ENCODE peak calls at places on chromosomes 13 and 19, in ten cellular contexts. K, O, D, B, I, A, Z, T, H and G are unnamed samples.

GRCh38 chr19:55082023-55082851 is 6.6 kb downstream of the EPS8L1 start:
- DNase-seq in I (no peak), A (no peak), Z (peak), O (no peak), D (peak), T (no peak), H (peak), K (no peak), B (peak), G (peak)

GRCh38 chr19:44700547-44700946 is 1.6 kb downstream of the CEACAM16 start:
- DNase-seq in O (no peak), H (no peak), T (no peak), B (no peak), I (no peak), K (no peak), Z (no peak), A (no peak), D (no peak), G (no peak)

GRCh38 chr19:58037927-58038687 is 4.3 kb downstream of the ZSCAN1 start:
- DNase-seq in Z (peak), I (no peak), T (no peak), D (no peak), B (no peak), H (no peak), K (no peak), A (no peak), O (no peak), G (no peak)

GRCh38 chr13:62205273-62205672 is 789.6 kb upstream of the PCDH20 start:
- DNase-seq in I (no peak), B (no peak), D (no peak), K (no peak), T (no peak), O (no peak), H (no peak), A (no peak), Z (no peak), G (no peak)

GRCh38 chr13:41418751-41419150 is 38.6 kb upstream of the RGCC start:
- DNase-seq in T (no peak), D (no peak), I (no peak), A (no peak), K (no peak), O (no peak), Z (no peak), B (no peak), H (no peak), G (no peak)

GRCh38 chr19:46859637-46860124 is 1.1 kb upstream of the ARHGAP35 start:
- DNase-seq in D (no peak), I (peak), Z (peak), K (no peak), H (no peak), O (no peak), T (no peak), B (no peak), A (no peak), G (no peak)

GRCh38 chr13:94607056-94607455 is 5.4 kb downstream of the GPR180 start:
- DNase-seq in T (no peak), Z (no peak), A (no peak), I (no peak), B (no peak), D (no peak), O (no peak), K (no peak), H (no peak), G (no peak)

GRCh38 chr13:84399320-84400085 is 517.2 kb upstream of the SLITRK1 start:
- DNase-seq in H (no peak), T (no peak), A (no peak), B (no peak), I (no peak), O (peak), Z (no peak), K (no peak), D (no peak), G (no peak)

GRCh38 chr13:111900390-111901180 is 166.4 kb upstream of the SOX1 start:
- DNase-seq in D (no peak), I (no peak), H (no peak), K (no peak), A (no peak), O (no peak), B (peak), T (no peak), Z (no peak), G (no peak)

GRCh38 chr13:113880651-113881611 is 17.1 kb upstream of the GAS6 start:
- DNase-seq in D (no peak), T (no peak), I (no peak), B (no peak), H (no peak), A (no peak), Z (no peak), O (no peak), K (no peak), G (no peak)

GRCh38 chr13:77860621-77861020 is 58.0 kb downstream of the EDNRB start:
- DNase-seq in D (no peak), A (no peak), B (no peak), Z (peak), H (no peak), T (no peak), I (no peak), K (no peak), O (peak), G (no peak)

GRCh38 chr19:35236638-35237400 is 8.3 kb upstream of the FAM187B start:
- DNase-seq in T (no peak), B (peak), O (no peak), K (no peak), Z (no peak), H (peak), I (no peak), A (no peak), D (no peak), G (peak)

GRCh38 chr19:53945441-53945840 is 17.3 kb upstream of the CACNG8 start:
- DNase-seq in K (no peak), T (no peak), H (no peak), Z (peak), D (no peak), A (no peak), O (no peak), I (no peak), B (no peak), G (no peak)

GRCh38 chr19:35449347-35450043 is 1.4 kb downstream of the FFAR2 start:
- DNase-seq in Z (no peak), D (no peak), I (no peak), A (no peak), O (no peak), T (no peak), H (no peak), K (no peak), B (no peak), G (no peak)

GRCh38 chr19:13537454-13537853 is 31.2 kb upstream of the CACNA1A start:
- DNase-seq in H (no peak), T (no peak), D (no peak), I (no peak), B (no peak), O (peak), A (no peak), Z (no peak), K (no peak), G (no peak)

GRCh38 chr19:16821081-16821480 is 8.1 kb upstream of the SIN3B start:
- DNase-seq in O (no peak), D (no peak), K (no peak), H (no peak), B (no peak), Z (no peak), A (no peak), T (no peak), I (no peak), G (no peak)

GRCh38 chr13:98978280-98978679 is 416 bp upstream of the DOCK9 start:
- DNase-seq in A (no peak), K (no peak), H (no peak), I (peak), T (no peak), Z (peak), O (no peak), B (no peak), D (no peak), G (no peak)

GRCh38 chr19:45474191-45474940 is 6.6 kb downstream of the FOSB start:
- DNase-seq in D (no peak), T (no peak), Z (peak), K (no peak), A (no peak), I (no peak), B (no peak), H (peak), O (no peak), G (no peak)

GRCh38 chr13:42114912-42115311 is 66.5 kb downstream of the DGKH start:
- DNase-seq in Z (no peak), H (no peak), B (no peak), I (no peak), D (no peak), O (peak), A (no peak), T (no peak), K (no peak), G (no peak)

GRCh38 chr19:54287456-54287855 is 6.5 kb upstream of the LILRB2 start:
- DNase-seq in K (no peak), I (peak), D (no peak), O (no peak), H (no peak), T (no peak), Z (peak), B (no peak), A (no peak), G (no peak)

GRCh38 chr19:35226748-35227147 is 1.8 kb downstream of the FAM187B start:
- DNase-seq in B (no peak), O (no peak), A (no peak), H (no peak), T (no peak), I (no peak), Z (peak), K (no peak), D (no peak), G (no peak)

GRCh38 chr13:27347373-27347772 is 76.7 kb downstream of the RASL11A start:
- DNase-seq in I (no peak), B (no peak), K (no peak), A (no peak), O (no peak), H (no peak), T (no peak), D (no peak), Z (no peak), G (no peak)